ENCODE peak calls at places on chromosomes 13 and 19, in seven cellular contexts. I, C, O, G, Z, J and M are unnamed samples.

GRCh38 chr19:1767464-1767933 is 14.2 kb downstream of the ONECUT3 start:
- DNase-seq in Z (peak; percentile 75), G (no peak), C (peak; percentile 74), I (peak; percentile 38), O (peak; percentile 47), J (peak; percentile 50), M (no peak)

GRCh38 chr13:97188207-97188606 is 33.9 kb upstream of the MBNL2 start:
- DNase-seq in I (no peak), Z (no peak), O (no peak), J (peak; percentile 8), G (no peak), C (no peak), M (no peak)

GRCh38 chr19:1672038-1672768 is 19.8 kb upstream of the TCF3 start:
- DNase-seq in C (peak; percentile 74), Z (peak; percentile 41), O (peak; percentile 57), J (peak; percentile 62), G (peak; percentile 47), I (peak; percentile 23), M (no peak)

GRCh38 chr19:49712397-49712859 is 21.5 kb downstream of the CPT1C start:
- DNase-seq in O (peak; percentile 94), J (peak; percentile 11), C (no peak), G (peak; percentile 52), I (no peak), Z (no peak), M (peak; percentile 72)

GRCh38 chr19:46197314-46198070 is 32.0 kb upstream of the IGFL1 start:
- DNase-seq in O (no peak), G (no peak), C (no peak), J (no peak), I (no peak), Z (no peak), M (no peak)

GRCh38 chr13:24660023-24660806 is 20.0 kb upstream of the ATP12A start:
- DNase-seq in G (no peak), I (no peak), J (no peak), C (no peak), Z (no peak), O (peak; percentile 22), M (no peak)

GRCh38 chr13:95660981-95661581 is 15.9 kb upstream of the DNAJC3 start:
- DNase-seq in G (no peak), J (peak; percentile 67), Z (peak; percentile 14), C (no peak), O (peak; percentile 80), I (no peak), M (peak; percentile 58)

GRCh38 chr19:1853295-1854031 is 5.2 kb upstream of the REXO1 start:
- DNase-seq in G (no peak), C (peak; percentile 84), J (peak; percentile 89), I (no peak), O (peak; percentile 82), Z (peak; percentile 95), M (peak; percentile 82)

GRCh38 chr19:52648336-52648990 is 10.3 kb upstream of the ZNF83 start:
- DNase-seq in I (no peak), G (no peak), O (peak; percentile 59), J (no peak), C (no peak), Z (no peak), M (no peak)

GRCh38 chr13:30307194-30307965 is at the start of gene KATNAL1:
- DNase-seq in O (peak; percentile 87), C (peak; percentile 85), G (peak; percentile 88), Z (peak; percentile 62), J (peak; percentile 78), I (peak; percentile 37), M (peak; percentile 60)

GRCh38 chr19:9565900-9566705 is 18.2 kb downstream of the ZNF121 start:
- DNase-seq in O (peak; percentile 43), I (no peak), Z (no peak), G (no peak), C (no peak), J (peak; percentile 14), M (peak; percentile 31)

GRCh38 chr19:42199440-42200115 is 17.9 kb downstream of the DEDD2 start:
- DNase-seq in C (no peak), Z (no peak), J (no peak), O (no peak), I (no peak), G (no peak), M (no peak)

GRCh38 chr19:46748325-46749109 is 2.3 kb upstream of the STRN4 start:
- DNase-seq in I (peak; percentile 61), O (peak; percentile 79), G (peak; percentile 79), Z (peak; percentile 86), J (peak; percentile 88), C (peak; percentile 88), M (no peak)

GRCh38 chr19:14561832-14562351 is 10.0 kb downstream of the NDUFB7 start:
- DNase-seq in Z (no peak), C (no peak), I (no peak), G (no peak), J (no peak), O (no peak), M (no peak)

GRCh38 chr19:3324405-3324856 is 42.0 kb upstream of the NFIC start:
- DNase-seq in J (peak; percentile 60), I (peak; percentile 48), Z (peak; percentile 62), C (peak; percentile 78), O (peak; percentile 58), G (peak; percentile 65), M (peak; percentile 43)

GRCh38 chr19:45960595-45961235 is 12.9 kb downstream of the NOVA2 start:
- DNase-seq in C (no peak), O (no peak), I (no peak), Z (no peak), G (no peak), J (no peak), M (no peak)

GRCh38 chr19:53808710-53809125 is 15.4 kb downstream of the NLRP12 start:
- DNase-seq in J (peak; percentile 80), I (no peak), C (no peak), G (no peak), Z (peak; percentile 40), O (peak; percentile 66), M (peak; percentile 39)

GRCh38 chr13:39401756-39402155 is 201.2 kb downstream of the LHFPL6 start:
- DNase-seq in I (no peak), C (no peak), G (no peak), Z (no peak), O (no peak), J (no peak), M (no peak)

GRCh38 chr13:42333613-42334328 is 61.8 kb downstream of the AKAP11 start:
- DNase-seq in Z (peak; percentile 7), G (no peak), I (no peak), C (no peak), J (peak; percentile 27), O (peak; percentile 59), M (peak; percentile 58)

GRCh38 chr13:87666826-87667225 is 4.3 kb upstream of the SLITRK5 start:
- DNase-seq in I (no peak), C (no peak), O (no peak), G (no peak), Z (no peak), J (no peak), M (no peak)

GRCh38 chr13:74661851-74662250 is 527.6 kb upstream of the KLF12 start:
- DNase-seq in I (no peak), G (no peak), J (no peak), C (no peak), O (peak; percentile 31), Z (no peak), M (no peak)

GRCh38 chr13:61110804-61111203 is 304.8 kb downstream of the PCDH20 start:
- DNase-seq in O (no peak), C (no peak), J (no peak), I (no peak), Z (no peak), G (no peak), M (no peak)

GRCh38 chr13:49357694-49358093 is 86.2 kb downstream of the CAB39L start:
- DNase-seq in C (no peak), O (peak; percentile 81), I (no peak), J (no peak), G (no peak), Z (no peak), M (peak; percentile 41)

GRCh38 chr19:6211632-6212402 is 68.0 kb downstream of the MLLT1 start:
- DNase-seq in O (no peak), J (no peak), Z (no peak), G (peak; percentile 41), I (no peak), C (peak; percentile 59), M (no peak)

GRCh38 chr19:46718157-46718933 is 1.4 kb upstream of the PRKD2 start:
- DNase-seq in Z (no peak), I (no peak), C (no peak), J (peak; percentile 49), G (no peak), O (no peak), M (no peak)

GRCh38 chr13:96499646-96500045 is 409.7 kb downstream of the HS6ST3 start:
- DNase-seq in Z (no peak), O (no peak), I (no peak), J (no peak), C (no peak), G (no peak), M (no peak)

GRCh38 chr19:2765376-2765775 is 17.7 kb downstream of the SGTA start:
- DNase-seq in G (no peak), O (no peak), I (no peak), C (no peak), J (no peak), Z (no peak), M (no peak)

GRCh38 chr13:83312194-83312593 is 570.1 kb downstream of the SLITRK1 start:
- DNase-seq in G (no peak), O (peak; percentile 28), Z (no peak), J (no peak), I (no peak), C (no peak), M (no peak)

GRCh38 chr13:51020600-51020999 is 90.5 kb downstream of the C13orf42 start:
- DNase-seq in J (no peak), C (no peak), G (no peak), O (no peak), I (no peak), Z (no peak), M (no peak)

GRCh38 chr19:48461982-48462655 is 6.7 kb downstream of the KCNJ14 start:
- DNase-seq in J (no peak), I (no peak), Z (no peak), C (no peak), O (peak; percentile 44), G (peak; percentile 27), M (no peak)

GRCh38 chr19:5042556-5042955 is 73.6 kb downstream of the KDM4B start:
- DNase-seq in G (no peak), C (no peak), J (no peak), Z (no peak), I (no peak), O (no peak), M (no peak)

GRCh38 chr19:2782936-2783780 is at the start of gene SGTA:
- DNase-seq in I (peak; percentile 93), G (peak; percentile 98), Z (peak; percentile 95), J (peak; percentile 100), C (peak; percentile 98), O (peak; percentile 100), M (peak; percentile 99)

GRCh38 chr19:21023901-21024300 is 3.4 kb downstream of the ZNF430 start:
- DNase-seq in Z (no peak), O (peak; percentile 52), I (no peak), C (no peak), J (no peak), G (no peak), M (no peak)

GRCh38 chr19:20038358-20039202 is 725 bp downstream of the ZNF682 start:
- DNase-seq in Z (no peak), I (no peak), C (no peak), J (no peak), G (no peak), O (no peak), M (no peak)

GRCh38 chr13:106156468-106156867 is 379.0 kb downstream of the EFNB2 start:
- DNase-seq in I (no peak), C (no peak), G (no peak), J (peak; percentile 66), O (peak; percentile 99), Z (no peak), M (peak; percentile 98)

GRCh38 chr19:6357995-6358394 is 3.3 kb upstream of the CLPP start:
- DNase-seq in C (no peak), G (no peak), Z (no peak), O (no peak), I (no peak), J (no peak), M (no peak)

GRCh38 chr13:39249971-39250370 is 211.7 kb downstream of the NHLRC3 start:
- DNase-seq in J (no peak), G (no peak), I (no peak), O (no peak), C (no peak), Z (no peak), M (no peak)

GRCh38 chr13:61294467-61295186 is 121.0 kb downstream of the PCDH20 start:
- DNase-seq in O (no peak), I (no peak), Z (no peak), C (no peak), J (no peak), G (no peak), M (no peak)